ENCODE peak calls at places on chromosomes 13 and 19, in eight cellular contexts. One of them, this sample, is unnamed.

GRCh38 chr13:101572456-101572855 is 120.0 kb downstream of the ITGBL1 start:
- DNase-seq in HCT116: no peak
- DNase-seq in mesenchymal stem cell: no peak
- DNase-seq in neural progenitor cell: no peak
- DNase-seq in mammary epithelial cell: no peak
- DNase-seq in K562: no peak
- DNase-seq in OCI-LY7: no peak
- DNase-seq in astrocyte: no peak
- DNase-seq in this sample: no peak

GRCh38 chr19:8355631-8356402 is 8.1 kb upstream of the ANGPTL4 start:
- DNase-seq in neural progenitor cell: no peak
- DNase-seq in mesenchymal stem cell: peak
- DNase-seq in astrocyte: peak
- DNase-seq in mammary epithelial cell: peak
- DNase-seq in K562: peak
- DNase-seq in OCI-LY7: no peak
- DNase-seq in HCT116: peak
- DNase-seq in this sample: no peak

GRCh38 chr13:30835442-30835841 is 70.6 kb upstream of the MEDAG start:
- DNase-seq in mammary epithelial cell: no peak
- DNase-seq in OCI-LY7: no peak
- DNase-seq in K562: peak
- DNase-seq in astrocyte: no peak
- DNase-seq in mesenchymal stem cell: peak
- DNase-seq in HCT116: no peak
- DNase-seq in neural progenitor cell: no peak
- DNase-seq in this sample: no peak

GRCh38 chr19:49570997-49571676 is 9.2 kb downstream of the NOSIP start:
- DNase-seq in HCT116: no peak
- DNase-seq in neural progenitor cell: peak
- DNase-seq in OCI-LY7: peak
- DNase-seq in K562: peak
- DNase-seq in mesenchymal stem cell: no peak
- DNase-seq in mammary epithelial cell: no peak
- DNase-seq in astrocyte: no peak
- DNase-seq in this sample: peak

GRCh38 chr13:27039171-27039701 is 132.4 kb downstream of the USP12 start:
- DNase-seq in mammary epithelial cell: no peak
- DNase-seq in HCT116: no peak
- DNase-seq in K562: no peak
- DNase-seq in astrocyte: no peak
- DNase-seq in mesenchymal stem cell: no peak
- DNase-seq in neural progenitor cell: no peak
- DNase-seq in OCI-LY7: no peak
- DNase-seq in this sample: no peak

GRCh38 chr13:66835040-66835628 is 395.0 kb downstream of the PCDH9 start:
- DNase-seq in neural progenitor cell: peak
- DNase-seq in HCT116: no peak
- DNase-seq in K562: peak
- DNase-seq in mammary epithelial cell: no peak
- DNase-seq in OCI-LY7: no peak
- DNase-seq in astrocyte: peak
- DNase-seq in mesenchymal stem cell: peak
- DNase-seq in this sample: no peak

GRCh38 chr13:46864941-46865340 is 31.9 kb downstream of the HTR2A start:
- DNase-seq in K562: no peak
- DNase-seq in HCT116: no peak
- DNase-seq in neural progenitor cell: no peak
- DNase-seq in astrocyte: no peak
- DNase-seq in OCI-LY7: no peak
- DNase-seq in mammary epithelial cell: no peak
- DNase-seq in mesenchymal stem cell: no peak
- DNase-seq in this sample: no peak

GRCh38 chr19:35853038-35853756 is 893 bp upstream of the NPHS1 start:
- DNase-seq in OCI-LY7: no peak
- DNase-seq in astrocyte: no peak
- DNase-seq in HCT116: no peak
- DNase-seq in mammary epithelial cell: no peak
- DNase-seq in mesenchymal stem cell: no peak
- DNase-seq in neural progenitor cell: no peak
- DNase-seq in K562: no peak
- DNase-seq in this sample: no peak

GRCh38 chr13:114100446-114101320 is 31.7 kb downstream of the RASA3 start:
- DNase-seq in astrocyte: no peak
- DNase-seq in HCT116: no peak
- DNase-seq in mesenchymal stem cell: peak
- DNase-seq in OCI-LY7: no peak
- DNase-seq in K562: no peak
- DNase-seq in mammary epithelial cell: no peak
- DNase-seq in neural progenitor cell: no peak
- DNase-seq in this sample: no peak

GRCh38 chr13:60229708-60230272 is 66.1 kb upstream of the DIAPH3 start:
- DNase-seq in mesenchymal stem cell: peak
- DNase-seq in neural progenitor cell: no peak
- DNase-seq in astrocyte: peak
- DNase-seq in OCI-LY7: no peak
- DNase-seq in K562: peak
- DNase-seq in HCT116: no peak
- DNase-seq in mammary epithelial cell: no peak
- DNase-seq in this sample: no peak

GRCh38 chr19:47607564-47608073 is 1.3 kb upstream of the BICRA start:
- DNase-seq in HCT116: no peak
- DNase-seq in K562: no peak
- DNase-seq in astrocyte: no peak
- DNase-seq in neural progenitor cell: no peak
- DNase-seq in OCI-LY7: no peak
- DNase-seq in mammary epithelial cell: no peak
- DNase-seq in mesenchymal stem cell: no peak
- DNase-seq in this sample: no peak
- H2AFZ ChIP-seq in HCT116: no peak
- H2AFZ ChIP-seq in K562: peak
- H2AFZ ChIP-seq in astrocyte: peak
- H2AFZ ChIP-seq in neural progenitor cell: no peak
- H2AFZ ChIP-seq in OCI-LY7: no peak
- H2AFZ ChIP-seq in mammary epithelial cell: peak
- H2AFZ ChIP-seq in mesenchymal stem cell: no peak
- H2AFZ ChIP-seq in this sample: peak

GRCh38 chr19:38213469-38213868 is 10.6 kb downstream of the DPF1 start:
- DNase-seq in K562: no peak
- DNase-seq in HCT116: no peak
- DNase-seq in mammary epithelial cell: no peak
- DNase-seq in neural progenitor cell: no peak
- DNase-seq in OCI-LY7: no peak
- DNase-seq in mesenchymal stem cell: no peak
- DNase-seq in astrocyte: no peak
- DNase-seq in this sample: no peak
- H3K4me2 ChIP-seq in K562: no peak
- H3K4me2 ChIP-seq in HCT116: no peak
- H3K4me2 ChIP-seq in mammary epithelial cell: peak
- H3K4me2 ChIP-seq in neural progenitor cell: no peak
- H3K4me2 ChIP-seq in OCI-LY7: no peak
- H3K4me2 ChIP-seq in mesenchymal stem cell: no peak
- H3K4me2 ChIP-seq in astrocyte: peak
- H3K4me2 ChIP-seq in this sample: peak

DNA sequence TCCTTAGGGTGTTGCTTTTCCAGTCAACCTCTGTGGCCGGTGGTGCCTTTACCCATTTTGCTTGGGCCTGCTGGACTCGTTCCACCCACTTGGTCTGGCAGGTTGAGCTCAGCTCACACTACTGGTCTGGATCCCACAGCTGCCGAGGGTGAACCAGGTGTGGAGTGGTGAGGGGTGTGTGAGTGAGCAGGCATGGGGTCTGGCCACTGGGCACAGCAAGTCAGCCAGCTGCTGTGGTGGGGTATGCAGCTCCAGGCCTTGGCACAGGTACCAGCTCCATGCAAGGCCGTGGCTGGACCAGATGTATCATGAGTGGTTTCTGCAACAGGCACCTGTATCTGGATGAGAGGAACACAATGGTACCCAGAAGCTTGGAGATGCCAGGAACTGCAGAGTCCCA is 277.6 kb upstream of the KLHL1 start:
- DNase-seq in OCI-LY7: no peak
- DNase-seq in K562: no peak
- DNase-seq in astrocyte: no peak
- DNase-seq in neural progenitor cell: no peak
- DNase-seq in mammary epithelial cell: no peak
- DNase-seq in HCT116: no peak
- DNase-seq in mesenchymal stem cell: no peak
- DNase-seq in this sample: no peak
- H3K4me3 ChIP-seq in OCI-LY7: no peak
- H3K4me3 ChIP-seq in K562: no peak
- H3K4me3 ChIP-seq in astrocyte: no peak
- H3K4me3 ChIP-seq in neural progenitor cell: no peak
- H3K4me3 ChIP-seq in mammary epithelial cell: no peak
- H3K4me3 ChIP-seq in HCT116: no peak
- H3K4me3 ChIP-seq in mesenchymal stem cell: no peak
- H3K4me3 ChIP-seq in this sample: no peak

GRCh38 chr13:96672016-96672415 is 322.3 kb downstream of the OXGR1 start:
- DNase-seq in HCT116: no peak
- DNase-seq in neural progenitor cell: no peak
- DNase-seq in mammary epithelial cell: peak
- DNase-seq in mesenchymal stem cell: no peak
- DNase-seq in astrocyte: no peak
- DNase-seq in K562: no peak
- DNase-seq in OCI-LY7: no peak
- DNase-seq in this sample: no peak
- H2AFZ ChIP-seq in HCT116: no peak
- H2AFZ ChIP-seq in neural progenitor cell: no peak
- H2AFZ ChIP-seq in mammary epithelial cell: no peak
- H2AFZ ChIP-seq in mesenchymal stem cell: no peak
- H2AFZ ChIP-seq in astrocyte: no peak
- H2AFZ ChIP-seq in K562: no peak
- H2AFZ ChIP-seq in OCI-LY7: no peak
- H2AFZ ChIP-seq in this sample: no peak

GRCh38 chr19:22260499-22260898 is 25.7 kb upstream of the ZNF729 start:
- DNase-seq in HCT116: no peak
- DNase-seq in astrocyte: no peak
- DNase-seq in mammary epithelial cell: no peak
- DNase-seq in OCI-LY7: no peak
- DNase-seq in K562: no peak
- DNase-seq in neural progenitor cell: no peak
- DNase-seq in mesenchymal stem cell: no peak
- DNase-seq in this sample: no peak

GRCh38 chr19:22256856-22257255 is 29.4 kb upstream of the ZNF729 start:
- DNase-seq in mammary epithelial cell: no peak
- DNase-seq in mesenchymal stem cell: no peak
- DNase-seq in K562: no peak
- DNase-seq in astrocyte: no peak
- DNase-seq in OCI-LY7: no peak
- DNase-seq in HCT116: no peak
- DNase-seq in neural progenitor cell: no peak
- DNase-seq in this sample: no peak

GRCh38 chr19:22261596-22261995 is 24.6 kb upstream of the ZNF729 start:
- DNase-seq in astrocyte: no peak
- DNase-seq in OCI-LY7: no peak
- DNase-seq in mammary epithelial cell: no peak
- DNase-seq in mesenchymal stem cell: no peak
- DNase-seq in K562: no peak
- DNase-seq in neural progenitor cell: no peak
- DNase-seq in HCT116: no peak
- DNase-seq in this sample: no peak

GRCh38 chr19:22257916-22258315 is 28.3 kb upstream of the ZNF729 start:
- DNase-seq in astrocyte: no peak
- DNase-seq in mammary epithelial cell: no peak
- DNase-seq in neural progenitor cell: no peak
- DNase-seq in HCT116: no peak
- DNase-seq in mesenchymal stem cell: no peak
- DNase-seq in K562: no peak
- DNase-seq in OCI-LY7: no peak
- DNase-seq in this sample: no peak

GRCh38 chr19:22257381-22257780 is 28.9 kb upstream of the ZNF729 start:
- DNase-seq in K562: no peak
- DNase-seq in mesenchymal stem cell: no peak
- DNase-seq in mammary epithelial cell: no peak
- DNase-seq in HCT116: no peak
- DNase-seq in neural progenitor cell: no peak
- DNase-seq in astrocyte: no peak
- DNase-seq in OCI-LY7: no peak
- DNase-seq in this sample: no peak
- H3K4me2 ChIP-seq in K562: no peak
- H3K4me2 ChIP-seq in mesenchymal stem cell: no peak
- H3K4me2 ChIP-seq in mammary epithelial cell: no peak
- H3K4me2 ChIP-seq in HCT116: no peak
- H3K4me2 ChIP-seq in neural progenitor cell: no peak
- H3K4me2 ChIP-seq in astrocyte: no peak
- H3K4me2 ChIP-seq in OCI-LY7: no peak
- H3K4me2 ChIP-seq in this sample: no peak

DNA sequence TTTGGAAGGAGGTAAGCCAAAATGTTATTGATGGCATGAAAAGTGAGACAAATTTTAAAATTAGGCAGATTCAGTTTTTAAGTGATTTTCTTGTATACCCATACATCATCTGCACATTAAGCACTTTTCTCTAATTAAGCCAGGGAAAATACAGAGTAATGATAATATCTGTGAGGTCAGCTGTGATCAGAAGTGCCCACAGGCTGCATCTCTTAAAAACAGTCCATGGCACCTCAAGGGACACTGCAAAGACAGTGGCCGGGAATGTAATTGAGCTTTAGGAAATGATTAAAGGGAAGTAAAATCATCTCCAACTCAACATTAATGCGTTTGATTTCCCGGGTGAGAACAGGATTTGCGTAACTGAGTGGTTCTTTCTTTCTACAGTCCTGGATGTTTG is 2.0 kb downstream of the COL4A1 start:
- DNase-seq in K562: no peak
- DNase-seq in astrocyte: no peak
- DNase-seq in mesenchymal stem cell: no peak
- DNase-seq in HCT116: no peak
- DNase-seq in neural progenitor cell: no peak
- DNase-seq in mammary epithelial cell: no peak
- DNase-seq in OCI-LY7: no peak
- DNase-seq in this sample: no peak
- H3K4me3 ChIP-seq in K562: no peak
- H3K4me3 ChIP-seq in astrocyte: peak
- H3K4me3 ChIP-seq in mesenchymal stem cell: peak
- H3K4me3 ChIP-seq in HCT116: no peak
- H3K4me3 ChIP-seq in neural progenitor cell: peak
- H3K4me3 ChIP-seq in mammary epithelial cell: no peak
- H3K4me3 ChIP-seq in OCI-LY7: no peak
- H3K4me3 ChIP-seq in this sample: no peak

DNA sequence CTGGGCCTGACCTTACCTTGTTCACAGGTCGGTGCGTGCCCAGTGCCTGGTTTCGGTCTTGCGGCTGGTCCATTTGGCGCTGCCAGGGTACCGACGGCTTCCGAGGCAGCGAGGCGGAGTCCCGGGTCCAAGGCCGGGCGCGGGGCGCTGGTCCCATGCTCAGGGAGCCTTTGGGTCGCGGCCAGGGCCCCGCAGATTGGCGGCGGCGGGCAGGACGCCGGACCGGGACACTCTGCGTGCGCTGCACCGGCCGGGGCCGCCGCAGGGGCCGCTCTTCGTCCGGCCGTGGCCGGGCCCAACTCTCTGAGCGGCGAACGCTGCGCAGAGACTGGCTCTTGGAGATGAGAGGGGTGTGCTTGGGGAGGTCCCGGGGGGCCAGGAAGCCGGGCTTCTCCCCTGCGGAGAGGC is 3.3 kb upstream of the WIZ start:
- DNase-seq in mammary epithelial cell: no peak
- DNase-seq in astrocyte: no peak
- DNase-seq in K562: no peak
- DNase-seq in neural progenitor cell: peak
- DNase-seq in mesenchymal stem cell: peak
- DNase-seq in OCI-LY7: no peak
- DNase-seq in HCT116: no peak
- DNase-seq in this sample: no peak
- H2AFZ ChIP-seq in mammary epithelial cell: peak
- H2AFZ ChIP-seq in astrocyte: peak
- H2AFZ ChIP-seq in K562: peak
- H2AFZ ChIP-seq in neural progenitor cell: peak
- H2AFZ ChIP-seq in mesenchymal stem cell: peak
- H2AFZ ChIP-seq in OCI-LY7: no peak
- H2AFZ ChIP-seq in HCT116: no peak
- H2AFZ ChIP-seq in this sample: no peak

GRCh38 chr19:17775245-17775927 is 19.6 kb upstream of the B3GNT3 start:
- DNase-seq in K562: peak
- DNase-seq in astrocyte: no peak
- DNase-seq in neural progenitor cell: peak
- DNase-seq in HCT116: no peak
- DNase-seq in OCI-LY7: peak
- DNase-seq in mammary epithelial cell: no peak
- DNase-seq in mesenchymal stem cell: peak
- DNase-seq in this sample: peak
- H3K4me2 ChIP-seq in K562: no peak
- H3K4me2 ChIP-seq in astrocyte: no peak
- H3K4me2 ChIP-seq in neural progenitor cell: no peak
- H3K4me2 ChIP-seq in HCT116: peak
- H3K4me2 ChIP-seq in OCI-LY7: no peak
- H3K4me2 ChIP-seq in mammary epithelial cell: no peak
- H3K4me2 ChIP-seq in mesenchymal stem cell: no peak
- H3K4me2 ChIP-seq in this sample: no peak